ENCODE peak calls at places on chromosomes 1 and 21, in five cellular contexts. Y is astrocyte of the spinal cord, K is heart left ventricle, E is ACHN, Z is GM12891. Q is an unnamed sample.

GRCh38 chr21:45818904-45819285 is 162.7 kb upstream of the COL6A1 start:
- DNase-seq in Y (peak), K (no peak), E (peak), Z (no peak), Q (peak)

GRCh38 chr1:241525026-241525425 is 5.5 kb upstream of the FH start:
- DNase-seq in Y (no peak), K (no peak), E (no peak), Z (no peak), Q (no peak)

GRCh38 chr1:8910331-8910730 is 31.8 kb upstream of the ENO1 start:
- DNase-seq in Y (no peak), K (no peak), E (no peak), Z (no peak), Q (no peak)

GRCh38 chr1:169115891-169116585 is 9.5 kb downstream of the ATP1B1 start:
- DNase-seq in Y (no peak), K (peak), E (no peak), Z (no peak), Q (no peak)

GRCh38 chr1:206824327-206824726 is 41.1 kb upstream of the IL20 start:
- DNase-seq in Y (no peak), K (no peak), E (no peak), Z (no peak), Q (no peak)

GRCh38 chr1:71049951-71050598 is 2.5 kb upstream of the PTGER3 start:
- DNase-seq in Y (peak), K (no peak), E (peak), Z (peak), Q (peak)

GRCh38 chr1:170520601-170521000 is 11.4 kb upstream of the GORAB start:
- DNase-seq in Y (no peak), K (no peak), E (no peak), Z (no peak), Q (no peak)

GRCh38 chr1:17329610-17330009 is 21.6 kb downstream of the PADI4 start:
- DNase-seq in Y (no peak), K (no peak), E (no peak), Z (no peak), Q (no peak)

GRCh38 chr1:207938016-207938415 is 27.1 kb upstream of the CD34 start:
- DNase-seq in Y (peak), K (no peak), E (no peak), Z (no peak), Q (peak)

GRCh38 chr1:202850593-202851362 is 38.2 kb downstream of the RABIF start:
- DNase-seq in Y (no peak), K (no peak), E (no peak), Z (no peak), Q (no peak)

GRCh38 chr1:241531195-241532172 is 694 bp upstream of the KMO start:
- DNase-seq in Y (peak), K (no peak), E (peak), Z (no peak), Q (peak)

GRCh38 chr1:166511754-166512153 is 327.5 kb upstream of the POGK start:
- DNase-seq in Y (no peak), K (no peak), E (no peak), Z (no peak), Q (no peak)

GRCh38 chr1:201463071-201463552 is 5.9 kb downstream of the PHLDA3 start:
- DNase-seq in Y (no peak), K (no peak), E (peak), Z (no peak), Q (peak)

GRCh38 chr1:233828480-233828879 is 76.0 kb upstream of the SLC35F3 start:
- DNase-seq in Y (no peak), K (no peak), E (no peak), Z (no peak), Q (no peak)

GRCh38 chr1:214076004-214076320 is 88.2 kb downstream of the PROX1 start:
- DNase-seq in Y (no peak), K (no peak), E (no peak), Z (no peak), Q (no peak)

GRCh38 chr1:12480748-12481362 is 137.2 kb downstream of the DHRS3 start:
- DNase-seq in Y (peak), K (no peak), E (peak), Z (no peak), Q (peak)

GRCh38 chr1:203037509-203038190 is 11.4 kb downstream of the PPFIA4 start:
- DNase-seq in Y (no peak), K (no peak), E (no peak), Z (peak), Q (no peak)

GRCh38 chr1:160971618-160972056 is 17.0 kb upstream of the ITLN2 start:
- DNase-seq in Y (no peak), K (no peak), E (no peak), Z (no peak), Q (peak)

GRCh38 chr1:208684192-208684591 is 440.0 kb upstream of the PLXNA2 start:
- DNase-seq in Y (no peak), K (no peak), E (no peak), Z (no peak), Q (no peak)

GRCh38 chr1:33228935-33229487 is 27.3 kb upstream of the ZNF362 start:
- DNase-seq in Y (peak), K (peak), E (no peak), Z (no peak), Q (no peak)

GRCh38 chr1:205805082-205805711 is 7.8 kb downstream of the SLC41A1 start:
- DNase-seq in Y (no peak), K (no peak), E (no peak), Z (no peak), Q (no peak)

GRCh38 chr1:22763479-22764200 is 53.0 kb downstream of the EPHB2 start:
- DNase-seq in Y (no peak), K (no peak), E (no peak), Z (peak), Q (no peak)

GRCh38 chr1:227401562-227402342 is 83.5 kb upstream of the CDC42BPA start:
- DNase-seq in Y (no peak), K (no peak), E (no peak), Z (no peak), Q (no peak)

GRCh38 chr1:58401991-58402390 is 144.5 kb downstream of the OMA1 start:
- DNase-seq in Y (no peak), K (peak), E (no peak), Z (no peak), Q (no peak)

GRCh38 chr1:12063141-12064072 is at the start of gene TNFRSF8:
- DNase-seq in Y (no peak), K (no peak), E (no peak), Z (no peak), Q (no peak)

GRCh38 chr1:75870951-75871350 is 61.3 kb downstream of the ASB17 start:
- DNase-seq in Y (no peak), K (no peak), E (no peak), Z (no peak), Q (no peak)

GRCh38 chr1:17028662-17029188 is 17.0 kb upstream of the ATP13A2 start:
- DNase-seq in Y (no peak), K (no peak), E (no peak), Z (no peak), Q (no peak)

GRCh38 chr21:22961248-22961647 is 1963.0 kb downstream of the NCAM2 start:
- DNase-seq in Y (no peak), K (no peak), E (no peak), Z (no peak), Q (no peak)

GRCh38 chr1:89930579-89930978 is 64.3 kb upstream of the ZNF326 start:
- DNase-seq in Y (no peak), K (no peak), E (no peak), Z (no peak), Q (no peak)

GRCh38 chr1:1403543-1404112 is 3.5 kb downstream of the MRPL20 start:
- DNase-seq in Y (no peak), K (no peak), E (no peak), Z (no peak), Q (no peak)

GRCh38 chr1:150152182-150152536 is 2.4 kb downstream of the PLEKHO1 start:
- DNase-seq in Y (no peak), K (no peak), E (no peak), Z (no peak), Q (no peak)

GRCh38 chr1:22418852-22419480 is 32.7 kb upstream of the ZBTB40 start:
- DNase-seq in Y (peak), K (no peak), E (peak), Z (no peak), Q (no peak)